ENCODE peak calls at places on chromosome 14, in nine cellular contexts. One of them, this sample, is unnamed.
A peak's percentile ranks its signal among the peaks of the same experiment; 100 is the strongest.

GRCh38 chr14:61462566-61463195 is 141.3 kb downstream of the PRKCH start:
- DNase-seq in colonic mucosa: peak; percentile 50
- DNase-seq in choroid plexus epithelial cell: peak; percentile 88
- DNase-seq in ovary: no peak
- DNase-seq in hepatocyte: peak; percentile 55
- DNase-seq in tibial nerve: no peak
- DNase-seq in uterus: no peak
- DNase-seq in cardiac fibroblast: peak; percentile 92
- DNase-seq in A549: peak; percentile 79
- DNase-seq in this sample: peak; percentile 44

GRCh38 chr14:73422515-73422914 is 35.8 kb downstream of the NUMB start:
- DNase-seq in colonic mucosa: peak; percentile 25
- DNase-seq in cardiac fibroblast: no peak
- DNase-seq in hepatocyte: peak; percentile 46
- DNase-seq in tibial nerve: no peak
- DNase-seq in ovary: no peak
- DNase-seq in uterus: no peak
- DNase-seq in A549: peak; percentile 65
- DNase-seq in choroid plexus epithelial cell: no peak
- DNase-seq in this sample: peak; percentile 38

GRCh38 chr14:97306133-97306784 is 509.1 kb downstream of the VRK1 start:
- DNase-seq in hepatocyte: no peak
- DNase-seq in ovary: no peak
- DNase-seq in A549: no peak
- DNase-seq in cardiac fibroblast: no peak
- DNase-seq in uterus: no peak
- DNase-seq in colonic mucosa: no peak
- DNase-seq in tibial nerve: no peak
- DNase-seq in choroid plexus epithelial cell: no peak
- DNase-seq in this sample: no peak

GRCh38 chr14:77965050-77965449 is 165.1 kb downstream of the ADCK1 start:
- DNase-seq in ovary: no peak
- DNase-seq in A549: no peak
- DNase-seq in choroid plexus epithelial cell: no peak
- DNase-seq in tibial nerve: no peak
- DNase-seq in uterus: no peak
- DNase-seq in cardiac fibroblast: no peak
- DNase-seq in colonic mucosa: no peak
- DNase-seq in hepatocyte: no peak
- DNase-seq in this sample: no peak

GRCh38 chr14:81286574-81287370 is 66.0 kb upstream of the GTF2A1 start:
- DNase-seq in cardiac fibroblast: no peak
- DNase-seq in uterus: no peak
- DNase-seq in ovary: no peak
- DNase-seq in A549: no peak
- DNase-seq in colonic mucosa: no peak
- DNase-seq in tibial nerve: no peak
- DNase-seq in choroid plexus epithelial cell: no peak
- DNase-seq in hepatocyte: no peak
- DNase-seq in this sample: no peak

GRCh38 chr14:73833024-73833423 is 18.6 kb upstream of the PTGR2 start:
- DNase-seq in ovary: no peak
- DNase-seq in colonic mucosa: no peak
- DNase-seq in choroid plexus epithelial cell: no peak
- DNase-seq in A549: no peak
- DNase-seq in cardiac fibroblast: peak; percentile 79
- DNase-seq in hepatocyte: no peak
- DNase-seq in uterus: no peak
- DNase-seq in tibial nerve: no peak
- DNase-seq in this sample: no peak

GRCh38 chr14:74368026-74368425 is 19.8 kb downstream of the VRTN start:
- DNase-seq in uterus: no peak
- DNase-seq in ovary: no peak
- DNase-seq in A549: no peak
- DNase-seq in colonic mucosa: no peak
- DNase-seq in hepatocyte: no peak
- DNase-seq in tibial nerve: no peak
- DNase-seq in choroid plexus epithelial cell: no peak
- DNase-seq in cardiac fibroblast: no peak
- DNase-seq in this sample: no peak

GRCh38 chr14:92955381-92955780 is 32.4 kb downstream of the CHGA start:
- DNase-seq in ovary: no peak
- DNase-seq in A549: no peak
- DNase-seq in colonic mucosa: no peak
- DNase-seq in uterus: no peak
- DNase-seq in tibial nerve: no peak
- DNase-seq in cardiac fibroblast: no peak
- DNase-seq in choroid plexus epithelial cell: no peak
- DNase-seq in hepatocyte: no peak
- DNase-seq in this sample: peak; percentile 6

GRCh38 chr14:52790756-52791203 is 627 bp downstream of the GNPNAT1 start:
- DNase-seq in A549: no peak
- DNase-seq in choroid plexus epithelial cell: no peak
- DNase-seq in ovary: no peak
- DNase-seq in colonic mucosa: no peak
- DNase-seq in cardiac fibroblast: no peak
- DNase-seq in uterus: no peak
- DNase-seq in tibial nerve: no peak
- DNase-seq in hepatocyte: no peak
- DNase-seq in this sample: no peak

GRCh38 chr14:60594077-60594476 is 55.2 kb downstream of the SIX1 start:
- DNase-seq in ovary: no peak
- DNase-seq in hepatocyte: no peak
- DNase-seq in cardiac fibroblast: no peak
- DNase-seq in choroid plexus epithelial cell: no peak
- DNase-seq in tibial nerve: no peak
- DNase-seq in A549: no peak
- DNase-seq in colonic mucosa: no peak
- DNase-seq in uterus: no peak
- DNase-seq in this sample: no peak

GRCh38 chr14:105899071-105899641 is 372.8 kb downstream of the TMEM121 start:
- DNase-seq in cardiac fibroblast: no peak
- DNase-seq in colonic mucosa: no peak
- DNase-seq in hepatocyte: no peak
- DNase-seq in A549: no peak
- DNase-seq in uterus: no peak
- DNase-seq in tibial nerve: no peak
- DNase-seq in choroid plexus epithelial cell: no peak
- DNase-seq in ovary: no peak
- DNase-seq in this sample: peak; percentile 31

GRCh38 chr14:106652494-106652893 is 1126.1 kb downstream of the TMEM121 start:
- DNase-seq in uterus: no peak
- DNase-seq in cardiac fibroblast: no peak
- DNase-seq in colonic mucosa: no peak
- DNase-seq in tibial nerve: no peak
- DNase-seq in A549: no peak
- DNase-seq in hepatocyte: no peak
- DNase-seq in ovary: no peak
- DNase-seq in choroid plexus epithelial cell: no peak
- DNase-seq in this sample: no peak

GRCh38 chr14:64092940-64093339 is 201.2 kb downstream of the ESR2 start:
- DNase-seq in A549: no peak
- DNase-seq in hepatocyte: no peak
- DNase-seq in cardiac fibroblast: no peak
- DNase-seq in ovary: no peak
- DNase-seq in tibial nerve: no peak
- DNase-seq in uterus: no peak
- DNase-seq in choroid plexus epithelial cell: no peak
- DNase-seq in colonic mucosa: peak; percentile 44
- DNase-seq in this sample: peak; percentile 48

GRCh38 chr14:104984056-104984894 is 1.3 kb upstream of the CLBA1 start:
- DNase-seq in A549: no peak
- DNase-seq in cardiac fibroblast: no peak
- DNase-seq in tibial nerve: no peak
- DNase-seq in colonic mucosa: no peak
- DNase-seq in uterus: no peak
- DNase-seq in hepatocyte: peak; percentile 3
- DNase-seq in choroid plexus epithelial cell: no peak
- DNase-seq in ovary: no peak
- DNase-seq in this sample: no peak

GRCh38 chr14:104723651-104724406 is at the start of gene ADSS1:
- DNase-seq in colonic mucosa: peak; percentile 81
- DNase-seq in hepatocyte: peak; percentile 78
- DNase-seq in ovary: peak; percentile 70
- DNase-seq in tibial nerve: peak; percentile 40
- DNase-seq in uterus: peak; percentile 46
- DNase-seq in A549: peak; percentile 74
- DNase-seq in choroid plexus epithelial cell: peak; percentile 33
- DNase-seq in cardiac fibroblast: peak; percentile 56
- DNase-seq in this sample: peak; percentile 85

GRCh38 chr14:81164167-81164774 is 56.5 kb downstream of the GTF2A1 start:
- DNase-seq in A549: peak; percentile 82
- DNase-seq in ovary: no peak
- DNase-seq in hepatocyte: peak; percentile 73
- DNase-seq in colonic mucosa: peak; percentile 37
- DNase-seq in choroid plexus epithelial cell: peak; percentile 86
- DNase-seq in cardiac fibroblast: peak; percentile 70
- DNase-seq in tibial nerve: no peak
- DNase-seq in uterus: peak; percentile 77
- DNase-seq in this sample: no peak

GRCh38 chr14:104888489-104889373 is 23.7 kb downstream of the CEP170B start:
- DNase-seq in tibial nerve: peak; percentile 10
- DNase-seq in cardiac fibroblast: no peak
- DNase-seq in colonic mucosa: peak; percentile 15
- DNase-seq in choroid plexus epithelial cell: no peak
- DNase-seq in uterus: no peak
- DNase-seq in ovary: peak; percentile 24
- DNase-seq in A549: no peak
- DNase-seq in hepatocyte: no peak
- DNase-seq in this sample: peak; percentile 43

GRCh38 chr14:75547552-75548250 is 25.4 kb downstream of the BATF start:
- DNase-seq in uterus: no peak
- DNase-seq in colonic mucosa: no peak
- DNase-seq in tibial nerve: no peak
- DNase-seq in ovary: no peak
- DNase-seq in choroid plexus epithelial cell: no peak
- DNase-seq in hepatocyte: no peak
- DNase-seq in cardiac fibroblast: no peak
- DNase-seq in A549: no peak
- DNase-seq in this sample: no peak

GRCh38 chr14:104220225-104221070 is 82.1 kb downstream of the KIF26A start:
- DNase-seq in colonic mucosa: no peak
- DNase-seq in choroid plexus epithelial cell: no peak
- DNase-seq in tibial nerve: no peak
- DNase-seq in cardiac fibroblast: no peak
- DNase-seq in ovary: no peak
- DNase-seq in hepatocyte: no peak
- DNase-seq in A549: no peak
- DNase-seq in uterus: no peak
- DNase-seq in this sample: peak; percentile 20

GRCh38 chr14:37776791-37777499 is 181.5 kb downstream of the TTC6 start:
- DNase-seq in uterus: no peak
- DNase-seq in ovary: no peak
- DNase-seq in colonic mucosa: no peak
- DNase-seq in tibial nerve: no peak
- DNase-seq in choroid plexus epithelial cell: no peak
- DNase-seq in hepatocyte: no peak
- DNase-seq in cardiac fibroblast: no peak
- DNase-seq in A549: no peak
- DNase-seq in this sample: no peak

GRCh38 chr14:67944605-67945004 is 125.0 kb downstream of the RAD51B start:
- DNase-seq in cardiac fibroblast: no peak
- DNase-seq in uterus: no peak
- DNase-seq in hepatocyte: no peak
- DNase-seq in ovary: no peak
- DNase-seq in choroid plexus epithelial cell: peak; percentile 42
- DNase-seq in A549: peak; percentile 48
- DNase-seq in colonic mucosa: no peak
- DNase-seq in tibial nerve: no peak
- DNase-seq in this sample: no peak
- H3K4me3 ChIP-seq in cardiac fibroblast: no peak overlapping the region
- H3K4me3 ChIP-seq in uterus: no peak overlapping the region
- H3K4me3 ChIP-seq in hepatocyte: no peak overlapping the region
- H3K4me3 ChIP-seq in ovary: no peak overlapping the region
- H3K4me3 ChIP-seq in choroid plexus epithelial cell: no peak overlapping the region
- H3K4me3 ChIP-seq in A549: no peak overlapping the region
- H3K4me3 ChIP-seq in colonic mucosa: no peak overlapping the region
- H3K4me3 ChIP-seq in tibial nerve: no peak overlapping the region
- H3K4me3 ChIP-seq in this sample: no peak overlapping the region

GRCh38 chr14:103139371-103140016 is 16.2 kb downstream of the TNFAIP2 start:
- DNase-seq in tibial nerve: no peak
- DNase-seq in uterus: no peak
- DNase-seq in choroid plexus epithelial cell: no peak
- DNase-seq in A549: no peak
- DNase-seq in cardiac fibroblast: no peak
- DNase-seq in colonic mucosa: no peak
- DNase-seq in hepatocyte: no peak
- DNase-seq in ovary: no peak
- DNase-seq in this sample: no peak
- H3K4me3 ChIP-seq in tibial nerve: no peak overlapping the region
- H3K4me3 ChIP-seq in uterus: no peak overlapping the region
- H3K4me3 ChIP-seq in choroid plexus epithelial cell: no peak overlapping the region
- H3K4me3 ChIP-seq in A549: no peak overlapping the region
- H3K4me3 ChIP-seq in cardiac fibroblast: no peak overlapping the region
- H3K4me3 ChIP-seq in colonic mucosa: no peak overlapping the region
- H3K4me3 ChIP-seq in hepatocyte: no peak overlapping the region
- H3K4me3 ChIP-seq in ovary: no peak overlapping the region
- H3K4me3 ChIP-seq in this sample: no peak overlapping the region

DNA sequence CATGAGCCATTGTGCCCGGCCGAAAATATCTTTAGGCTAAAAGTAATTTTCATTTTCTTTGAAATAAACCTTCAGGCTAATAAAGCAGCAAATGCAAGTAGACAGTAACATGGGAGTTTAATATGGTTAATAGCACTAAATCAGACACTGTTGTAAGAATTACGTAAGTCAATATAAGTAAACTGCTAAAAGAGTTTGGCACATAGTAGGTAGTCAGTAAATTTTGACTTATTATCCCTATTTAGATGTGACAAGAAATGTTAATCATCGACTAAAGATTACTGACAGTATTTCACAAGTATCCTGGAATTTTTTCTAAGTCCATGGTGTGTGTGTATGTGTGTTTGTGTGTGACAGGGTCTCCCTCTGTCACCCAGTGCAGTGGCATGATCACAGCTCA is 3.9 kb downstream of the PPP4R3A start:
- DNase-seq in colonic mucosa: no peak
- DNase-seq in A549: no peak
- DNase-seq in choroid plexus epithelial cell: no peak
- DNase-seq in ovary: no peak
- DNase-seq in tibial nerve: no peak
- DNase-seq in hepatocyte: no peak
- DNase-seq in cardiac fibroblast: no peak
- DNase-seq in uterus: no peak
- DNase-seq in this sample: no peak
- H3K4me3 ChIP-seq in colonic mucosa: no peak overlapping the region
- H3K4me3 ChIP-seq in A549: no peak overlapping the region
- H3K4me3 ChIP-seq in choroid plexus epithelial cell: no peak overlapping the region
- H3K4me3 ChIP-seq in ovary: no peak overlapping the region
- H3K4me3 ChIP-seq in tibial nerve: no peak overlapping the region
- H3K4me3 ChIP-seq in hepatocyte: no peak overlapping the region
- H3K4me3 ChIP-seq in cardiac fibroblast: no peak overlapping the region
- H3K4me3 ChIP-seq in uterus: no peak overlapping the region
- H3K4me3 ChIP-seq in this sample: no peak overlapping the region

GRCh38 chr14:100748403-100748802 is 21.7 kb downstream of the DLK1 start:
- DNase-seq in uterus: no peak
- DNase-seq in ovary: no peak
- DNase-seq in choroid plexus epithelial cell: no peak
- DNase-seq in hepatocyte: no peak
- DNase-seq in A549: no peak
- DNase-seq in colonic mucosa: no peak
- DNase-seq in tibial nerve: no peak
- DNase-seq in cardiac fibroblast: no peak
- DNase-seq in this sample: no peak
- H3K4me3 ChIP-seq in uterus: no peak overlapping the region
- H3K4me3 ChIP-seq in ovary: no peak overlapping the region
- H3K4me3 ChIP-seq in choroid plexus epithelial cell: no peak overlapping the region
- H3K4me3 ChIP-seq in hepatocyte: no peak overlapping the region
- H3K4me3 ChIP-seq in A549: no peak overlapping the region
- H3K4me3 ChIP-seq in colonic mucosa: no peak overlapping the region
- H3K4me3 ChIP-seq in tibial nerve: no peak overlapping the region
- H3K4me3 ChIP-seq in cardiac fibroblast: no peak overlapping the region
- H3K4me3 ChIP-seq in this sample: no peak overlapping the region